ENCODE peak calls at places on chromosomes 6 and 20, in seven cellular contexts. One of them, this sample, is unnamed.

GRCh38 chr20:63822276-63822696 is 8.8 kb downstream of the ZBTB46 start:
- DNase-seq in substantia nigra: peak
- DNase-seq in CD4-positive, alpha-beta T cell: no peak
- DNase-seq in GM10248: no peak
- DNase-seq in esophagus muscularis mucosa: no peak
- DNase-seq in NAMALWA: no peak
- DNase-seq in H7: peak
- DNase-seq in this sample: no peak

GRCh38 chr20:16607364-16608264 is 34.4 kb upstream of the KIF16B start:
- DNase-seq in substantia nigra: no peak
- DNase-seq in CD4-positive, alpha-beta T cell: no peak
- DNase-seq in GM10248: no peak
- DNase-seq in esophagus muscularis mucosa: no peak
- DNase-seq in NAMALWA: no peak
- DNase-seq in H7: no peak
- DNase-seq in this sample: no peak

GRCh38 chr20:62772994-62773858 is 23.0 kb upstream of the MRGBP start:
- DNase-seq in substantia nigra: no peak
- DNase-seq in CD4-positive, alpha-beta T cell: no peak
- DNase-seq in GM10248: no peak
- DNase-seq in esophagus muscularis mucosa: no peak
- DNase-seq in NAMALWA: no peak
- DNase-seq in H7: no peak
- DNase-seq in this sample: no peak

GRCh38 chr20:31691646-31692275 is 30.9 kb downstream of the BCL2L1 start:
- DNase-seq in substantia nigra: no peak
- DNase-seq in CD4-positive, alpha-beta T cell: no peak
- DNase-seq in GM10248: peak
- DNase-seq in esophagus muscularis mucosa: no peak
- DNase-seq in NAMALWA: peak
- DNase-seq in H7: peak
- DNase-seq in this sample: peak

GRCh38 chr6:117338567-117338966 is 73.2 kb downstream of the VGLL2 start:
- DNase-seq in substantia nigra: no peak
- DNase-seq in CD4-positive, alpha-beta T cell: no peak
- DNase-seq in GM10248: no peak
- DNase-seq in esophagus muscularis mucosa: no peak
- DNase-seq in NAMALWA: no peak
- DNase-seq in H7: no peak
- DNase-seq in this sample: no peak

GRCh38 chr6:136226027-136226673 is 24.0 kb downstream of the MTFR2 start:
- DNase-seq in substantia nigra: peak
- DNase-seq in CD4-positive, alpha-beta T cell: peak
- DNase-seq in GM10248: peak
- DNase-seq in esophagus muscularis mucosa: no peak
- DNase-seq in NAMALWA: peak
- DNase-seq in H7: peak
- DNase-seq in this sample: peak

GRCh38 chr6:37324131-37325033 is 29.4 kb upstream of the RNF8 start:
- DNase-seq in substantia nigra: no peak
- DNase-seq in CD4-positive, alpha-beta T cell: no peak
- DNase-seq in GM10248: no peak
- DNase-seq in esophagus muscularis mucosa: no peak
- DNase-seq in NAMALWA: no peak
- DNase-seq in H7: no peak
- DNase-seq in this sample: no peak

GRCh38 chr6:31834704-31835375 is 7.3 kb downstream of the HSPA1B start:
- DNase-seq in substantia nigra: peak
- DNase-seq in CD4-positive, alpha-beta T cell: peak
- DNase-seq in GM10248: peak
- DNase-seq in esophagus muscularis mucosa: peak
- DNase-seq in NAMALWA: no peak
- DNase-seq in H7: peak
- DNase-seq in this sample: peak

GRCh38 chr6:165222315-165223025 is 86.9 kb downstream of the C6orf118 start:
- DNase-seq in substantia nigra: no peak
- DNase-seq in CD4-positive, alpha-beta T cell: no peak
- DNase-seq in GM10248: no peak
- DNase-seq in esophagus muscularis mucosa: no peak
- DNase-seq in NAMALWA: no peak
- DNase-seq in H7: no peak
- DNase-seq in this sample: no peak

GRCh38 chr20:25203891-25204320 is 8.4 kb downstream of the ENTPD6 start:
- DNase-seq in substantia nigra: no peak
- DNase-seq in CD4-positive, alpha-beta T cell: no peak
- DNase-seq in GM10248: no peak
- DNase-seq in esophagus muscularis mucosa: peak
- DNase-seq in NAMALWA: peak
- DNase-seq in H7: no peak
- DNase-seq in this sample: no peak

GRCh38 chr20:43923917-43924316 is 9.3 kb downstream of the TOX2 start:
- DNase-seq in substantia nigra: no peak
- DNase-seq in CD4-positive, alpha-beta T cell: no peak
- DNase-seq in GM10248: no peak
- DNase-seq in esophagus muscularis mucosa: no peak
- DNase-seq in NAMALWA: no peak
- DNase-seq in H7: no peak
- DNase-seq in this sample: no peak

GRCh38 chr20:6421321-6422030 is 298.6 kb upstream of the FERMT1 start:
- DNase-seq in substantia nigra: no peak
- DNase-seq in CD4-positive, alpha-beta T cell: no peak
- DNase-seq in GM10248: no peak
- DNase-seq in esophagus muscularis mucosa: no peak
- DNase-seq in NAMALWA: no peak
- DNase-seq in H7: no peak
- DNase-seq in this sample: no peak

GRCh38 chr6:112881027-112881426 is 533.9 kb downstream of the RFPL4B start:
- DNase-seq in substantia nigra: no peak
- DNase-seq in CD4-positive, alpha-beta T cell: no peak
- DNase-seq in GM10248: no peak
- DNase-seq in esophagus muscularis mucosa: no peak
- DNase-seq in NAMALWA: no peak
- DNase-seq in H7: no peak
- DNase-seq in this sample: peak

GRCh38 chr6:15870354-15871043 is 207.7 kb upstream of the DTNBP1 start:
- DNase-seq in substantia nigra: no peak
- DNase-seq in CD4-positive, alpha-beta T cell: no peak
- DNase-seq in GM10248: no peak
- DNase-seq in esophagus muscularis mucosa: no peak
- DNase-seq in NAMALWA: no peak
- DNase-seq in H7: no peak
- DNase-seq in this sample: no peak

GRCh38 chr6:71419954-71420692 is 131.5 kb downstream of the OGFRL1 start:
- DNase-seq in substantia nigra: peak
- DNase-seq in CD4-positive, alpha-beta T cell: no peak
- DNase-seq in GM10248: peak
- DNase-seq in esophagus muscularis mucosa: no peak
- DNase-seq in NAMALWA: no peak
- DNase-seq in H7: peak
- DNase-seq in this sample: no peak

GRCh38 chr6:137512768-137513605 is 18.8 kb upstream of the OLIG3 start:
- DNase-seq in substantia nigra: no peak
- DNase-seq in CD4-positive, alpha-beta T cell: no peak
- DNase-seq in GM10248: no peak
- DNase-seq in esophagus muscularis mucosa: no peak
- DNase-seq in NAMALWA: no peak
- DNase-seq in H7: peak
- DNase-seq in this sample: no peak

GRCh38 chr6:30847421-30847970 is 36.8 kb upstream of the DDR1 start:
- DNase-seq in substantia nigra: no peak
- DNase-seq in CD4-positive, alpha-beta T cell: no peak
- DNase-seq in GM10248: no peak
- DNase-seq in esophagus muscularis mucosa: no peak
- DNase-seq in NAMALWA: no peak
- DNase-seq in H7: no peak
- DNase-seq in this sample: no peak

GRCh38 chr20:36572701-36573102 is 695 bp upstream of the TGIF2 start:
- DNase-seq in substantia nigra: no peak
- DNase-seq in CD4-positive, alpha-beta T cell: peak
- DNase-seq in GM10248: peak
- DNase-seq in esophagus muscularis mucosa: no peak
- DNase-seq in NAMALWA: peak
- DNase-seq in H7: peak
- DNase-seq in this sample: peak

GRCh38 chr6:166598441-166599138 is 12.1 kb upstream of the RAMACL start:
- DNase-seq in substantia nigra: no peak
- DNase-seq in CD4-positive, alpha-beta T cell: no peak
- DNase-seq in GM10248: no peak
- DNase-seq in esophagus muscularis mucosa: no peak
- DNase-seq in NAMALWA: no peak
- DNase-seq in H7: no peak
- DNase-seq in this sample: no peak

GRCh38 chr6:87832025-87832825 is 130.2 kb upstream of the AKIRIN2 start:
- DNase-seq in substantia nigra: no peak
- DNase-seq in CD4-positive, alpha-beta T cell: no peak
- DNase-seq in GM10248: peak
- DNase-seq in esophagus muscularis mucosa: no peak
- DNase-seq in NAMALWA: peak
- DNase-seq in H7: peak
- DNase-seq in this sample: peak

GRCh38 chr6:169079650-169080049 is 174.0 kb downstream of the THBS2 start:
- DNase-seq in substantia nigra: no peak
- DNase-seq in CD4-positive, alpha-beta T cell: no peak
- DNase-seq in GM10248: no peak
- DNase-seq in esophagus muscularis mucosa: no peak
- DNase-seq in NAMALWA: no peak
- DNase-seq in H7: no peak
- DNase-seq in this sample: no peak

GRCh38 chr20:31716351-31716750 is 6.3 kb downstream of the BCL2L1 start:
- DNase-seq in substantia nigra: no peak
- DNase-seq in CD4-positive, alpha-beta T cell: no peak
- DNase-seq in GM10248: no peak
- DNase-seq in esophagus muscularis mucosa: no peak
- DNase-seq in NAMALWA: no peak
- DNase-seq in H7: no peak
- DNase-seq in this sample: no peak

GRCh38 chr20:9068896-9069663 is at the start of gene PLCB4:
- DNase-seq in substantia nigra: no peak
- DNase-seq in CD4-positive, alpha-beta T cell: no peak
- DNase-seq in GM10248: no peak
- DNase-seq in esophagus muscularis mucosa: no peak
- DNase-seq in NAMALWA: no peak
- DNase-seq in H7: peak
- DNase-seq in this sample: no peak

GRCh38 chr20:63718996-63719395 is 11.2 kb downstream of the ZGPAT start:
- DNase-seq in substantia nigra: no peak
- DNase-seq in CD4-positive, alpha-beta T cell: no peak
- DNase-seq in GM10248: no peak
- DNase-seq in esophagus muscularis mucosa: no peak
- DNase-seq in NAMALWA: no peak
- DNase-seq in H7: no peak
- DNase-seq in this sample: no peak

GRCh38 chr20:44041001-44041400 is 126.3 kb downstream of the TOX2 start:
- DNase-seq in substantia nigra: no peak
- DNase-seq in CD4-positive, alpha-beta T cell: no peak
- DNase-seq in GM10248: no peak
- DNase-seq in esophagus muscularis mucosa: peak
- DNase-seq in NAMALWA: no peak
- DNase-seq in H7: peak
- DNase-seq in this sample: no peak

GRCh38 chr6:11229267-11230043 is 3.0 kb downstream of the NEDD9 start:
- DNase-seq in substantia nigra: no peak
- DNase-seq in CD4-positive, alpha-beta T cell: no peak
- DNase-seq in GM10248: no peak
- DNase-seq in esophagus muscularis mucosa: no peak
- DNase-seq in NAMALWA: no peak
- DNase-seq in H7: peak
- DNase-seq in this sample: no peak